ENCODE peak calls at places on chromosomes 11 and 22, in four cellular contexts. C, Y, Z and D are unnamed samples.

GRCh38 chr11:59208956-59209355 is 3.8 kb downstream of the MPEG1 start:
- DNase-seq in Z (no peak), Y (no peak), C (no peak), D (no peak)

GRCh38 chr11:1659478-1659877 is 29.9 kb downstream of the KRTAP5-5 start:
- DNase-seq in Y (no peak), Z (no peak), C (no peak), D (no peak)

GRCh38 chr11:2708757-2709281 is 9.0 kb upstream of the KCNQ1OT1 start:
- DNase-seq in Y (no peak), C (no peak), Z (no peak), D (no peak)

GRCh38 chr22:20567993-20568417 is 60.6 kb downstream of the MED15 start:
- DNase-seq in Y (no peak), C (no peak), Z (no peak), D (no peak)

GRCh38 chr11:117600261-117600783 is 196.7 kb downstream of the DSCAML1 start:
- DNase-seq in C (no peak), Y (no peak), Z (no peak), D (no peak)

GRCh38 chr11:70608568-70609314 is 210.4 kb downstream of the CTTN start:
- DNase-seq in Z (no peak), C (no peak), Y (no peak), D (no peak)

GRCh38 chr11:88179966-88180629 is 4.9 kb upstream of the RAB38 start:
- DNase-seq in Y (no peak), Z (no peak), C (no peak), D (no peak)

GRCh38 chr11:79047356-79047755 is 393.5 kb downstream of the TENM4 start:
- DNase-seq in Y (no peak), C (no peak), Z (no peak), D (no peak)

GRCh38 chr11:85195934-85196333 is 431.2 kb downstream of the DLG2 start:
- DNase-seq in Y (no peak), C (no peak), Z (no peak), D (no peak)

DNA sequence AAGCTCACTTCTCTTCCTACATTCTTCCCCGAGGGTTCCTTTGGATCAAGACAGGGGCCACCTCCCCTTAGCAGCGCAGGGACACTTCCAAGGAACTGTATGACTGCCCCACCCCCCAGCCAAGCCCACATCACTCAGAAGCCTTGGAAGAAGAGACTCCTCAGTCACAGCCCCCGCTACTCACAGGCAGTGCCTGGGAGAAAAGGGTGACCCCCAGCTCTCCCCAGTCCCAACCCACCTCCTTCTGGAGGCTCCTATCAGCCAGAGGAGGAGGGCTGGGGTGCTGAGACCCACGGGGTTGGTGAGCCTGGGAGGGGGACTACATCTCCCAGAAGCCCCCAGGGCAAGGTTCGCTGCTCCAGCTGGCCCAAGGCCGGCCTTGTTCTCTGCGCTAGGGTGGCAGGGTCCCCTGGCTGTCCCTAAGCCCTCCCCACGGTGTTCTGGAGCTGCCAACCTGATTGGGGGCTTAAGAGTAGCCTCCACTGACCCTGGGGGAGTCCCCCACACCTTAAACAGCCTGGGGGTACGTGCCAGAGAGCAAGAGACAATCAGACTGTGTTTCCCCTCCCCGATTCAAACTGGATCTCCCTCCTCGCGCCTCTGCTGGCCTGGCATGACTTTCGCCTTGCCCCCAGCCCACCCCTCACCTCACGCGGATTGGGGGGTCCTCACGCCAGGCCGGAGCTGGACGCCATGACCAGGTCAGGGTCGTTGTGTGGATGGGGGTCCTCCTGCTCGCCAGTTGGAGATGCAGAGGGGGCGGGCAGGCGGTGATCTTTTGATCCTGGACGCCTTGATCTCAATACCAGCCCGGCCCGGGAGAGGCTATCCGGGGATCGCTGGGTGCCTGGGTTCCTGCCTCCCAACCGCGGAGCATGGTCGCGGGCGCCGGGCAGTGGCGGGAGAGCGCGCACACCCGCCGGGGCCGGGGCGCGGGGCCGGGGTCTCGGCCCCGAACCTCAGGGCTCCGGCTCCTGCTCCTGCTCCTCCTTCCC is 838 bp downstream of the BCL9L start:
- DNase-seq in Z (peak), C (peak), Y (no peak), D (peak)
- TF ChIP-seq POLR2A in Z (no peak), C (no peak), Y (no peak), D (no peak)

GRCh38 chr11:63007920-63008319 is 7.7 kb downstream of the SLC22A8 start:
- DNase-seq in Z (no peak), C (peak), Y (no peak), D (no peak)
- TF ChIP-seq TAF1 in Z (no peak), C (no peak), Y (no peak), D (no peak)

GRCh38 chr11:60344146-60344545 is 17.1 kb downstream of the MS4A6E start:
- DNase-seq in Y (no peak), Z (no peak), C (no peak), D (no peak)

GRCh38 chr11:60349990-60350389 is 22.9 kb downstream of the MS4A6E start:
- DNase-seq in Y (no peak), C (no peak), Z (no peak), D (no peak)

GRCh38 chr11:60348116-60348515 is 21.1 kb downstream of the MS4A6E start:
- DNase-seq in C (no peak), Z (no peak), Y (no peak), D (no peak)

GRCh38 chr11:60345489-60345888 is 18.4 kb downstream of the MS4A6E start:
- DNase-seq in C (peak), Z (no peak), Y (peak), D (no peak)

DNA sequence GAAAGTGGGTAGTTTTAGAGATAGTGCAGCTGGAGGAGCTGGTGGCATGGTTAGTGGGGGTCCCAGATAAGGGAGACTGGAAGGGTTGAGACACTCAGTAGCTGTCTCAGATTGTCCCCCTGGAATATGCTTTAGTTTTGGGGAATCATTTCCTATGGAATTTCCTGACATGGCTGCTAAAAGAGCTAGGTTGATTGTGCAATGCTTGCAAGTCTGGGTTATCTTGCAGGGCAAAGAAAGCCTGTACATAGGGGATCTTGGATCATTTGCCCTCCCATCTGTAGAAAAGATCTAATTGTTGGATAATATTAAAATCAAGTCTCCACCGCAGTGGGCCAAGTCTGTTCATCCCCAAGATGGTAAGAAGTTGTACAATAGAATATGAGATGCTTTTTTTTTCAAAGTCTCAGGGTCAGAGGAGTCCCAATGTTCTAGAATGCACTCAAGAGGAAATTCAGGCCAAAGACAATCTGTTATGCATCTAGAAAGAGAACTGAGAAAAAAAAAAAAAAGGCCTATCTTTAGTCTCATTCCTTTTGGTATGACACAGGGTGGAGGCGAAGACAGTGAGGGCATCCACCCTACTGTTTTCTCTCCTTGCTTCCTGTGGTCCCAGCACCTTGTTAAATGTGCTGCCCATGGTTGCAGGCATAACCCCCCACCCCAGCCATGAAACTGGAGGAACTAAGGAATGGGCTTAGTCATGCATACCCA is 20.2 kb downstream of the MS4A6E start:
- DNase-seq in C (no peak), Y (no peak), Z (no peak), D (no peak)
- TF ChIP-seq POLR2A in C (no peak), Y (no peak), Z (no peak), D (no peak)

DNA sequence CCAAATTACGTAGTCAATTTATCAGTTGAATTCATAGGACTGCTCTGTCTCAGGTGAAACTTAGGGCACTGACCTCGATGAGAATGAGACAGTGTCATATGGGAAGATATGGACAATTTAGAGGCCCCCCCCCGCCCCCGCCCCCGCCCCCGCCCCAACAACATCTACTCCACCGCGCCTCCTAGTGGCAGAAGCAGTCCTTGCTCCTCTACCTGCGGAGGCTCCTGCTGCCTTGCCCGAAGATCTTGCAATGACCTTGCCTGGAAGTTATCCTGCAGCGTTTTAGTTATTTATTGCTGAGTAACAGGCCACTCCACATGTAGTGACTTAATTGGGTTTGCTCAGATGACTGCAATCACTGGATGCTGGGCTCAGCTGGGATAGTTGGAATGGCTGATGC is 15.1 kb downstream of the SERPINH1 start:
- DNase-seq in Z (no peak), Y (no peak), C (peak), D (no peak)
- TF ChIP-seq TAF1 in Z (no peak), Y (no peak), C (no peak), D (no peak)

DNA sequence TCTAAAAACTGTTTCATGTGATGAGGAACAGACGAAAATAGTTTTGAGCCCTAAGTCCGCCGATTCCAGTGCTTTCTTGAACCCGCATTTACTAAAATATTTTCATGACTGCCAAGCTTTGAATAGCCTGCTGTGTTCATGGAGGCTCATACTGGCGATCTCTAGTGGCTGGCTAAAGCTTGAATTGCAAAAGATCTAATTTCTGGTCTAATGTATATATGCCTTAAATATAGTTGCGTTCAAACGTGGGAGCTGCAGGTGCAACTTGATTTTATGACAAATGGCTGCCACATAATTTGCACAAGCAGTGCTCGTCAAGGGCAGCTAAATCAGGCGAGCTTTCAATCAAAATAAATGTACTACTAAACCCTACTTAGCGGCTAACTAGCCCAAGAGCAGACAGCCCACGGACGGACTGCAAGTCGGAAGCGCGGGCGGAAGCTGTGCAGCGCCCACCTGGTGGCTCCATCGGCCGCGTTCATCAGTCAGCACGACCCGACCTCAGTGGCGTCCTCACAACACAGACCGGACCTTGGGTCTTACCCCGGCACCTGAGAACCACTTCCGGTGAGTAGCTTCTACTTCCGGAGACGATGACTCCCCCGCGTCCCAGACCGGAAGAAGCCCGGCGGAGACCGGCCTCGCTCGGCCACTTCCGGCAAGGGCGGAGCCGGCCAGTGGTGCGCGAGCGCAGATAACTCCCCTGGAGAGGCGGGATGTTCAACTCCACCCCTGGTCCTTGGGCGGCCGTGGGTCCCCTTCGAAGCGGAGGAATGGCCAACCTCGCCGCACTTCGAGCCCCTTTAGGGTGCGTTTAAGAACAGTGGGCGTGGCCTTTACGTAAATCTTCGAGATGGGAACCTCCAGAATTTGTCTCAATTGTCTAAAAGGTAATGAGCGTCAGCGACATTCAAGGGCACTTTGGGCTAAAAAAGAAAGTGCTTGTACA is 6.1 kb downstream of the RPL27A start:
- DNase-seq in Z (peak), C (peak), Y (peak), D (peak)
- TF ChIP-seq POLR2A in Z (peak), C (peak), Y (peak), D (peak)

GRCh38 chr11:33045551-33046255 is 6.3 kb downstream of the TCP11L1 start:
- DNase-seq in Z (no peak), C (no peak), Y (peak), D (no peak)
- TF ChIP-seq TAF1 in Z (no peak), C (no peak), Y (no peak), D (no peak)

GRCh38 chr11:134558916-134559616 is 147.0 kb upstream of the B3GAT1 start:
- DNase-seq in C (no peak), Z (no peak), Y (no peak), D (no peak)

GRCh38 chr11:134558258-134558835 is 146.3 kb upstream of the B3GAT1 start:
- DNase-seq in C (no peak), Y (no peak), Z (no peak), D (no peak)

GRCh38 chr11:134559617-134559992 is 147.6 kb upstream of the B3GAT1 start:
- DNase-seq in Y (no peak), C (no peak), Z (no peak), D (no peak)

GRCh38 chr11:134556186-134556585 is 144.1 kb upstream of the B3GAT1 start:
- DNase-seq in Z (no peak), Y (no peak), C (no peak), D (no peak)

DNA sequence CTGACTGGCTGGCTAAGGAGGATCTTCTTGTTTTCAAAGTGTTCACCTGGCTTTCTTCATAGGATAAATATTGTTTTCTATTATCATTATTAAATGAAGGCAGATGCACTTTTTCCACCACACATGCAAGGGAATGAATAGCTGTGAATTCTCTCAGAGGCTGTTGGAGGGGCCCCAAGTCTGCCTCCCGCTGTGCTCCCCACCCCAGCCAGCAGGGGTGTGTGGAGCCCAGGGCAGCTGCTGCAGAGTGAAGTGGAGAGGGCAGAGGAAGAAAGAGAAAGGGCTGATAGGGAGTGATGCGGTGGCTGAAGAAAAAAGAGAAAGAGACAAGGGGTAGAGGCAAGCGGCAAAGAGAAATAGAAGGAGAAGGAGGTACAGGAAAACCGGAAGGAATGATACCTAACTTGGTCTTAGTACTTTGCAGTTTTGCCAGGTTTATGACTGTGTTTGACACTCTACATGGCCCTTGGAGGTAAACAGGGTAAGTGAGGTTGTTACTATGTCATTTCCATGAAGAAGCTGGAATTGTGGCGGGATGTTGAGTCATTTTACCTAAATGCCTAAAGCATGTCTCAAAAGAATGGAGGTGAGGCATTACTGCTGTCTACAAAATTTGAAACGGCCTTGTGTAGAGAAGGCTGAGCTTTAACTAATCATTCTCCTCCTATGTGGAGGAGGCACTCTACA is 145.7 kb upstream of the B3GAT1 start:
- DNase-seq in Y (no peak), Z (no peak), C (no peak), D (no peak)
- TF ChIP-seq POLR2A in Y (no peak), Z (no peak), C (no peak), D (no peak)